ENCODE peak calls at places on chromosomes 7 and 10, in ten cellular contexts. U is IMR-90, R is upper lobe of right lung, L is astrocyte of the spinal cord, I is A549, V is GM06990, K is psoas muscle, E is HCT116, N is right lobe of liver, O is gastrocnemius medialis. M is an unnamed sample.
A peak's percentile ranks its signal among the peaks of the same experiment; 100 is the strongest.

GRCh38 chr7:142925413-142925812 is 8.1 kb downstream of the TRPV5 start:
- DNase-seq in E (no peak), N (no peak), U (no peak), O (no peak), L (no peak), I (no peak), V (no peak), K (no peak), R (no peak), M (no peak)

GRCh38 chr10:95308389-95309302 is 17.8 kb upstream of the PDLIM1 start:
- DNase-seq in R (peak; percentile 85), N (peak; percentile 70), L (peak; percentile 98), I (peak; percentile 90), O (peak; percentile 79), V (no peak), E (peak; percentile 75), U (peak; percentile 98), K (peak; percentile 86), M (peak; percentile 98)

GRCh38 chr10:1706711-1707110 is 30.6 kb downstream of the ADARB2 start:
- DNase-seq in I (no peak), O (no peak), V (peak; percentile 43), E (no peak), R (no peak), K (no peak), U (no peak), L (no peak), N (no peak), M (no peak)

GRCh38 chr10:28849309-28849708 is 172.0 kb downstream of the BAMBI start:
- DNase-seq in L (no peak), R (no peak), K (no peak), N (no peak), U (no peak), I (no peak), V (no peak), E (no peak), O (no peak), M (no peak)

GRCh38 chr7:4784799-4785198 is 9.4 kb downstream of the AP5Z1 start:
- DNase-seq in R (no peak), V (no peak), K (no peak), N (no peak), I (no peak), O (no peak), E (no peak), U (no peak), L (no peak), M (no peak)

GRCh38 chr10:13839030-13839429 is 252.3 kb downstream of the PRPF18 start:
- DNase-seq in L (no peak), N (no peak), K (no peak), E (no peak), U (no peak), V (no peak), O (no peak), R (no peak), I (no peak), M (no peak)

GRCh38 chr10:374354-374753 is 239.1 kb downstream of the ZMYND11 start:
- DNase-seq in O (no peak), K (no peak), U (no peak), N (no peak), V (no peak), L (peak; percentile 14), I (no peak), E (no peak), R (no peak), M (no peak)

GRCh38 chr7:142954680-142955268 is 7.4 kb downstream of the KEL start:
- DNase-seq in N (no peak), V (no peak), K (no peak), U (no peak), I (no peak), R (no peak), E (no peak), L (no peak), O (no peak), M (no peak)

GRCh38 chr7:17700138-17700537 is 240.2 kb downstream of the SNX13 start:
- DNase-seq in L (no peak), O (no peak), K (no peak), N (no peak), U (no peak), R (no peak), E (no peak), V (no peak), I (no peak), M (no peak)

GRCh38 chr7:32056767-32057166 is 13.4 kb downstream of the PDE1C start:
- DNase-seq in U (no peak), K (no peak), I (no peak), O (no peak), N (no peak), R (no peak), V (no peak), E (no peak), L (no peak), M (no peak)

GRCh38 chr7:121504478-121504877 is 108.4 kb upstream of the FAM3C start:
- DNase-seq in O (peak; percentile 10), U (peak; percentile 76), L (peak; percentile 83), R (no peak), V (no peak), E (no peak), K (no peak), N (no peak), I (peak; percentile 17), M (peak; percentile 88)

GRCh38 chr7:101453617-101454016 is 90.9 kb downstream of the COL26A1 start:
- DNase-seq in R (no peak), U (no peak), K (no peak), V (no peak), O (no peak), L (no peak), E (no peak), N (no peak), I (no peak), M (no peak)

DNA sequence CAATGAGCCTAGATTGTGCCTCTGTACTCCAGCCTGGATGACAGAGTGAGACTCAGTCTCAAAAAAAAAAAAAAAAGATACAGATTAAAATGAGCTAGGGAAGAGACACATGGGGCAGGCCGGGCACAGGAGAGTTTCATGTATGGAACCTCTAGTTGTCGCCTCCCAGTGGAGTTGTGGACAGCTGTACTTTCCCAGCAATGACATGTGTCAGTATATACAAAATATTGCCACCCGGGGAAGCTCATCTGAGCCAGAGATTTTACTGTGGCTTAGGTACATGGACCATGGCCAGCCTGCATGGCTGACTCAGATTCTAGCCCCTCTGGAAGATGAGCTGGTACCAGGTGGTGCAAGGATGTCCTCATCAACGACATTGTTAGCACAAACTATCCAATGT is 87.4 kb downstream of the COL26A1 start:
- DNase-seq in R (no peak), O (no peak), U (no peak), V (no peak), K (no peak), E (no peak), L (no peak), I (no peak), N (no peak), M (no peak)
- TF ChIP-seq CTCF in R (no peak), O (no peak), U (no peak), V (no peak), K (no peak), E (no peak), L (no peak), I (no peak), N (no peak), M (no peak)

GRCh38 chr7:92811158-92811557 is 25.2 kb downstream of the CDK6 start:
- DNase-seq in V (no peak), E (no peak), N (no peak), O (no peak), I (no peak), K (no peak), R (no peak), L (no peak), U (no peak), M (no peak)

GRCh38 chr7:92808635-92809034 is 27.7 kb downstream of the CDK6 start:
- DNase-seq in R (no peak), E (no peak), K (no peak), O (no peak), N (no peak), I (no peak), L (peak; percentile 41), V (no peak), U (no peak), M (no peak)

GRCh38 chr7:92810242-92810611 is 26.1 kb downstream of the CDK6 start:
- DNase-seq in E (no peak), K (no peak), N (no peak), O (no peak), I (peak; percentile 58), L (no peak), U (peak; percentile 50), V (peak; percentile 52), R (no peak), M (peak; percentile 63)

GRCh38 chr7:92808006-92808405 is 28.4 kb downstream of the CDK6 start:
- DNase-seq in N (no peak), O (no peak), V (no peak), E (no peak), K (no peak), R (no peak), U (peak; percentile 47), L (no peak), I (no peak), M (no peak)

GRCh38 chr7:92809397-92810241 is 26.8 kb downstream of the CDK6 start:
- DNase-seq in L (peak; percentile 94), K (no peak), E (peak; percentile 76), O (peak; percentile 20), I (peak; percentile 94), R (no peak), U (peak; percentile 97), N (peak; percentile 53), V (peak; percentile 61), M (peak; percentile 96)
- H3K4me3 ChIP-seq in L (no peak overlapping the region), K (no peak overlapping the region), E (peak overlapping the region; percentile 14), O (no peak overlapping the region), I (peak overlapping the region; percentile 6), R (peak overlapping the region; percentile 9), U (no peak overlapping the region), N (no peak overlapping the region), V (peak overlapping the region; percentile 40), M (no peak overlapping the region)

DNA sequence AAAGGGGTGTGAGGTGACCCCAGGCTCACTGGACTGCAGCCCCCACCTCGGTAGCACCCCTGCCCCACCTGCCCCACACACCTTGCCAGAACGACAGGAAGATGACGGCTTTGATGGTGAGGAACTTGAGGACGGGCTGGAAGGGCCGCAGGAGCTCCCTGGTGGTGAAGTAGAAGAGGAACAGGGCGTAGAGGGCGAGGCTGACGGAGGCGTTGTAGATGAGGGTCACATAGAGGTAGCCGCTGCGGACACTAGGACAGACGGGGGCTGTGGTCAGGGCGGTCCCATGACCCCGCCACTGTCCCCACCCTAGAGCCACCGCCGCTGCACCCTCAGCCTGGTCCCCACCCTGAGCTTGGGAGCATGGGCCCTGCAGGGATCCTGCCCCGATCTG is 7.6 kb downstream of the TMEM184A start:
- DNase-seq in I (peak; percentile 53), L (no peak), K (no peak), N (no peak), E (no peak), U (no peak), O (peak; percentile 24), V (peak; percentile 10), R (no peak), M (no peak)
- TF ChIP-seq CTCF in I (no peak), L (no peak), K (no peak), N (no peak), E (no peak), U (no peak), O (no peak), V (peak; percentile 30), R (no peak), M (no peak)

DNA sequence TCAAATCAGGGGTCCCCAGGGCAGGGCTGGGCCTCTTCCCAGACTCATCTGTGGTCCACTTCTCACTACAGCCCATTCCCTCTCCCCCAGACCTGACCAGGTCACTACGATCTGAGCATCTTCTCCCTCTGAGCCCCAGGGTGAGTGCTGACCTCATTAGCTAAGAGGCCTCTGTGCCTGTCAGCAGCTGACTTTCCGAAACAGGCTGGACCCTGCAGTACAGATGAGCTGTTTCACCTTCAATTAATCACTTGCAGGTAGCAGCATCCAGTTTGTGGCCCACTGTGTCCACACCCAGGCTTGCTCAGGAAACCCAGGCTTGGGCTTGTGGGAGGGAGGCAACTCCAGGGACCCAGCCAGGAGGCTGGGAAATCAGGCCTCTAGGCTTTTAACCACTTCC is 24.3 kb downstream of the SRRM3 start:
- DNase-seq in V (no peak), O (no peak), U (no peak), I (no peak), N (no peak), E (no peak), R (no peak), L (no peak), K (no peak), M (no peak)
- H3K4me3 ChIP-seq in V (no peak overlapping the region), O (no peak overlapping the region), U (no peak overlapping the region), I (no peak overlapping the region), N (no peak overlapping the region), E (no peak overlapping the region), R (no peak overlapping the region), L (no peak overlapping the region), K (no peak overlapping the region), M (no peak overlapping the region)

M was measured in fibroblast of pulmonary artery.